ENCODE peak calls at places on chromosomes 3 and 15, in ten cellular contexts. M is left colon; O is frontal cortex; T is GM12865; L is NCI-H1092 treated with DMSO at 0.1 percent for 48 hours; S is M059J; P is tibial artery; K is AG09309; J is ovary; D is stimulated activated CD4-positive, alpha-beta T cell treated with anti-CD3 and anti-CD28 coated beads, Interleukin-4, amount 100 ng/mL, for 1 hour. E is an unnamed sample.

GRCh38 chr15:94526071-94526689 is 294.8 kb downstream of the MCTP2 start:
- DNase-seq in L (no peak), M (no peak), P (no peak), O (no peak), J (no peak), D (no peak), T (no peak), S (no peak), K (no peak), E (no peak)

GRCh38 chr15:55652909-55653495 is 64.9 kb upstream of the PYGO1 start:
- DNase-seq in K (no peak), T (no peak), D (no peak), M (no peak), O (no peak), S (no peak), P (no peak), J (no peak), L (no peak), E (no peak)

GRCh38 chr3:9898467-9899229 is 4.0 kb upstream of the IL17RE start:
- DNase-seq in K (no peak), S (no peak), L (no peak), M (peak), D (no peak), J (no peak), T (no peak), P (no peak), O (no peak), E (no peak)

GRCh38 chr3:53844262-53845102 is 1.7 kb downstream of the CHDH start:
- DNase-seq in T (peak), K (no peak), P (no peak), D (no peak), S (no peak), M (peak), O (no peak), J (no peak), L (no peak), E (no peak)

GRCh38 chr3:170330366-170330765 is 27.1 kb upstream of the SKIL start:
- DNase-seq in D (no peak), J (no peak), O (no peak), M (peak), L (no peak), P (no peak), K (no peak), T (no peak), S (peak), E (no peak)

GRCh38 chr3:129936757-129937156 is 37.8 kb upstream of the TRH start:
- DNase-seq in P (no peak), L (no peak), K (peak), J (no peak), M (peak), D (no peak), T (no peak), S (peak), O (no peak), E (no peak)

GRCh38 chr3:195106418-195106906 is 164.5 kb downstream of the XXYLT1 start:
- DNase-seq in O (peak), P (peak), M (peak), S (peak), J (peak), L (peak), D (peak), K (no peak), T (peak), E (peak)

GRCh38 chr3:38576131-38577088 is 73.1 kb downstream of the SCN5A start:
- DNase-seq in D (no peak), K (no peak), L (no peak), M (peak), O (no peak), T (no peak), S (no peak), J (no peak), P (peak), E (no peak)

GRCh38 chr3:58386966-58387365 is 46.7 kb downstream of the PDHB start:
- DNase-seq in D (no peak), J (no peak), L (no peak), O (peak), M (no peak), K (no peak), P (peak), T (no peak), S (peak), E (no peak)

E was measured in natural killer cell treated with Interleukin-12 subunit alpha and Interleukin-12 subunit beta and Interleukin-15 and Interleukin-18, amount 100 ng/mL, for 72 hours.